ENCODE peak calls at places on chromosomes 11 and 22, in six cellular contexts. H, G, R, I, Z and J are unnamed samples.
A peak's percentile ranks its signal among the peaks of the same experiment; 100 is the strongest.

GRCh38 chr11:130624946-130625345 is 176.5 kb downstream of the ADAMTS15 start:
- DNase-seq in H (no peak), G (no peak), R (no peak), I (no peak), Z (no peak), J (no peak)

GRCh38 chr11:58832246-58832645 is 12.3 kb downstream of the GLYATL2 start:
- DNase-seq in H (no peak), G (no peak), R (no peak), I (no peak), Z (no peak), J (no peak)

GRCh38 chr11:94104734-94105133 is 23.9 kb upstream of the PANX1 start:
- DNase-seq in H (no peak), G (no peak), R (no peak), I (no peak), Z (no peak), J (no peak)

GRCh38 chr11:68840661-68841653 is 759 bp downstream of the CPT1A start:
- DNase-seq in H (peak; percentile 70), G (no peak), R (peak; percentile 34), I (peak; percentile 60), Z (peak; percentile 35), J (peak; percentile 49)

GRCh38 chr22:38070250-38070921 is 13.2 kb downstream of the PICK1 start:
- DNase-seq in H (no peak), G (no peak), R (no peak), I (no peak), Z (no peak), J (no peak)

GRCh38 chr11:33237039-33237597 is 20.1 kb upstream of the HIPK3 start:
- DNase-seq in H (no peak), G (no peak), R (no peak), I (no peak), Z (no peak), J (no peak)

GRCh38 chr22:39522567-39523300 is 2.4 kb downstream of the ATF4 start:
- DNase-seq in H (peak; percentile 61), G (no peak), R (peak; percentile 71), I (peak; percentile 62), Z (peak; percentile 66), J (no peak)

GRCh38 chr11:46367244-46367915 is 14.1 kb upstream of the MDK start:
- DNase-seq in H (peak; percentile 75), G (no peak), R (peak; percentile 54), I (peak; percentile 64), Z (peak; percentile 60), J (no peak)

GRCh38 chr11:111120221-111120620 is 125.3 kb upstream of the POU2AF2 start:
- DNase-seq in H (no peak), G (no peak), R (no peak), I (no peak), Z (no peak), J (no peak)

GRCh38 chr22:24580276-24580675 is 12.6 kb downstream of the LRRC75B start:
- DNase-seq in H (peak; percentile 80), G (no peak), R (peak; percentile 93), I (no peak), Z (peak; percentile 73), J (no peak)

GRCh38 chr11:11989774-11990744 is 18.4 kb downstream of the DKK3 start:
- DNase-seq in H (peak; percentile 67), G (no peak), R (peak; percentile 84), I (peak; percentile 15), Z (peak; percentile 29), J (no peak)

GRCh38 chr11:27705873-27706820 is 5.9 kb upstream of the BDNF start:
- DNase-seq in H (peak; percentile 49), G (no peak), R (peak; percentile 68), I (no peak), Z (no peak), J (no peak)

GRCh38 chr22:22519591-22519990 is 479 bp downstream of the ZNF280A start:
- DNase-seq in H (no peak), G (no peak), R (no peak), I (no peak), Z (no peak), J (no peak)

GRCh38 chr11:68351450-68352275 is 39.3 kb downstream of the LRP5 start:
- DNase-seq in H (no peak), G (no peak), R (no peak), I (no peak), Z (no peak), J (no peak)

GRCh38 chr11:87063982-87064381 is 26.2 kb downstream of the TMEM135 start:
- DNase-seq in H (no peak), G (no peak), R (peak; percentile 13), I (no peak), Z (peak; percentile 16), J (no peak)

GRCh38 chr11:6670202-6670830 is 12.8 kb downstream of the MRPL17 start:
- DNase-seq in H (no peak), G (no peak), R (no peak), I (no peak), Z (no peak), J (no peak)

GRCh38 chr11:61718613-61719302 is 33.7 kb upstream of the MYRF start:
- DNase-seq in H (peak; percentile 82), G (no peak), R (peak; percentile 60), I (peak; percentile 82), Z (peak; percentile 51), J (no peak)

GRCh38 chr11:78740175-78741161 is 165.8 kb upstream of the NARS2 start:
- DNase-seq in H (no peak), G (no peak), R (no peak), I (no peak), Z (no peak), J (no peak)

GRCh38 chr11:86515297-86516094 is 140.8 kb downstream of the CCDC81 start:
- DNase-seq in H (peak; percentile 78), G (no peak), R (peak; percentile 86), I (peak; percentile 56), Z (peak; percentile 80), J (no peak)